ENCODE peak calls at places on chromosomes 13 and 19, in eight cellular contexts. M, L, P, F, T, S, X and U are unnamed samples.

GRCh38 chr13:34419025-34419424 is 523.0 kb upstream of the NBEA start:
- DNase-seq in X (no peak), T (no peak), F (peak), M (no peak), P (no peak), L (no peak), S (peak), U (no peak)

GRCh38 chr19:10760268-10760944 is 42.5 kb downstream of the DNM2 start:
- DNase-seq in S (no peak), M (no peak), X (no peak), P (peak), T (peak), L (no peak), F (peak), U (no peak)

GRCh38 chr19:58037927-58038687 is 4.3 kb downstream of the ZSCAN1 start:
- DNase-seq in L (no peak), F (no peak), T (no peak), P (no peak), S (peak), M (no peak), X (no peak), U (no peak)

GRCh38 chr19:5593245-5593962 is 25.7 kb upstream of the TINCR start:
- DNase-seq in F (no peak), X (no peak), M (no peak), P (no peak), S (peak), L (no peak), T (no peak), U (no peak)

GRCh38 chr19:39709026-39709872 is 5.0 kb downstream of the LGALS14 start:
- DNase-seq in T (no peak), P (no peak), L (no peak), S (no peak), F (no peak), X (no peak), M (no peak), U (no peak)

GRCh38 chr13:28984825-28985224 is 164.7 kb downstream of the MTUS2 start:
- DNase-seq in P (no peak), L (no peak), S (no peak), F (no peak), M (no peak), T (no peak), X (no peak), U (no peak)

GRCh38 chr19:42199440-42200115 is 17.9 kb downstream of the DEDD2 start:
- DNase-seq in P (peak), L (peak), M (no peak), T (peak), X (peak), F (no peak), S (peak), U (peak)

GRCh38 chr13:104289400-104289799 is 1223.2 kb upstream of the SLC10A2 start:
- DNase-seq in F (no peak), P (no peak), L (no peak), M (no peak), X (no peak), S (no peak), T (no peak), U (no peak)

GRCh38 chr13:29513002-29513980 is 82.2 kb downstream of the SLC7A1 start:
- DNase-seq in X (no peak), S (no peak), L (no peak), P (no peak), M (no peak), F (peak), T (no peak), U (no peak)

GRCh38 chr19:24054044-24054935 is 32.7 kb upstream of the ZNF254 start:
- DNase-seq in P (no peak), M (no peak), T (no peak), F (peak), S (no peak), X (no peak), L (no peak), U (no peak)

GRCh38 chr19:44891016-44891882 is at the start of gene TOMM40:
- DNase-seq in T (no peak), X (no peak), P (no peak), S (peak), L (no peak), M (peak), F (peak), U (no peak)

GRCh38 chr19:43552616-43553015 is 19.6 kb downstream of the ZNF575 start:
- DNase-seq in P (no peak), F (no peak), T (no peak), L (no peak), X (no peak), S (peak), M (no peak), U (no peak)